ENCODE peak calls at places on chromosomes 4 and X, in ten cellular contexts. B is mucosa of gallbladder; Z is NCI-H1105 treated with DMSO at 0.1 percent for 48 hours; U is effector memory CD4-positive, alpha-beta T cell; J is AG08396; A is CD4-positive, alpha-beta memory T cell; T is psoas muscle; E is stomach; K is dorsolateral prefrontal cortex; D is activated naive CD8-positive, alpha-beta T cell treated with anti-CD3 and anti-CD28 coated beads, Interleukin-2, amount 50 U/mL, for 24 hours. Q is an unnamed sample.

GRCh38 chr4:73055241-73055897 is 14.1 kb downstream of the COX18 start:
- DNase-seq in B (no peak), Z (no peak), U (no peak), J (no peak), A (no peak), T (no peak), E (no peak), K (no peak), D (no peak), Q (no peak)

GRCh38 chr4:99754756-99755155 is 61.9 kb upstream of the DAPP1 start:
- DNase-seq in B (no peak), Z (no peak), U (no peak), J (no peak), A (no peak), T (no peak), E (no peak), K (no peak), D (no peak), Q (no peak)

GRCh38 chrX:47514553-47515235 is 31.7 kb upstream of the ZNF41 start:
- DNase-seq in B (no peak), Z (no peak), U (no peak), J (no peak), A (no peak), T (no peak), E (no peak), K (no peak), D (no peak), Q (no peak)

GRCh38 chr4:80027611-80028010 is 45.4 kb downstream of the ANTXR2 start:
- DNase-seq in B (no peak), Z (no peak), U (no peak), J (no peak), A (no peak), T (no peak), E (no peak), K (no peak), D (no peak), Q (no peak)

GRCh38 chrX:12421918-12422317 is 283.6 kb downstream of the FRMPD4 start:
- DNase-seq in B (no peak), Z (no peak), U (no peak), J (no peak), A (no peak), T (no peak), E (no peak), K (no peak), D (no peak), Q (no peak)

GRCh38 chrX:40504801-40505605 is 75.8 kb upstream of the ATP6AP2 start:
- DNase-seq in B (no peak), Z (no peak), U (no peak), J (peak), A (no peak), T (no peak), E (no peak), K (no peak), D (no peak), Q (no peak)

GRCh38 chr4:36269116-36269515 is 12.3 kb upstream of the DTHD1 start:
- DNase-seq in B (no peak), Z (no peak), U (peak), J (no peak), A (peak), T (no peak), E (no peak), K (no peak), D (peak), Q (no peak)

GRCh38 chr4:155722816-155723499 is 35.9 kb upstream of the GUCY1B1 start:
- DNase-seq in B (peak), Z (no peak), U (no peak), J (peak), A (no peak), T (no peak), E (no peak), K (no peak), D (no peak), Q (no peak)

GRCh38 chr4:61003301-61003700 is 196.8 kb upstream of the ADGRL3 start:
- DNase-seq in B (no peak), Z (no peak), U (no peak), J (no peak), A (no peak), T (no peak), E (no peak), K (no peak), D (no peak), Q (no peak)

GRCh38 chr4:6461301-6462165 is 10.9 kb downstream of the PPP2R2C start:
- DNase-seq in B (no peak), Z (no peak), U (no peak), J (no peak), A (no peak), T (no peak), E (peak), K (no peak), D (no peak), Q (no peak)

GRCh38 chr4:69731261-69731660 is 29.2 kb downstream of the SULT1B1 start:
- DNase-seq in B (no peak), Z (no peak), U (no peak), J (no peak), A (no peak), T (no peak), E (no peak), K (no peak), D (no peak), Q (no peak)

GRCh38 chr4:74133786-74134499 is 24.0 kb upstream of the MTHFD2L start:
- DNase-seq in B (peak), Z (peak), U (peak), J (peak), A (peak), T (peak), E (peak), K (peak), D (peak), Q (peak)

GRCh38 chr4:74394476-74395136 is 29.7 kb downstream of the EREG start:
- DNase-seq in B (no peak), Z (no peak), U (no peak), J (peak), A (no peak), T (no peak), E (no peak), K (no peak), D (no peak), Q (no peak)

GRCh38 chrX:45191820-45192409 is 8.8 kb downstream of the DIPK2B start:
- DNase-seq in B (no peak), Z (no peak), U (no peak), J (no peak), A (no peak), T (no peak), E (no peak), K (peak), D (no peak), Q (no peak)

GRCh38 chr4:41525129-41525528 is 12.8 kb upstream of the LIMCH1 start:
- DNase-seq in B (no peak), Z (no peak), U (no peak), J (no peak), A (no peak), T (no peak), E (no peak), K (no peak), D (no peak), Q (peak)

GRCh38 chr4:145043306-145043705 is 54.7 kb downstream of the ANAPC10 start:
- DNase-seq in B (no peak), Z (no peak), U (no peak), J (no peak), A (no peak), T (no peak), E (no peak), K (no peak), D (no peak), Q (no peak)

GRCh38 chr4:116066711-116067245 is 953.4 kb upstream of the NDST4 start:
- DNase-seq in B (no peak), Z (no peak), U (no peak), J (no peak), A (no peak), T (no peak), E (no peak), K (no peak), D (no peak), Q (no peak)

GRCh38 chr4:153750197-153750817 is 9.5 kb downstream of the RNF175 start:
- DNase-seq in B (peak), Z (peak), U (peak), J (peak), A (peak), T (no peak), E (peak), K (peak), D (peak), Q (peak)

GRCh38 chr4:51842167-51842553 is 793 bp upstream of the DCUN1D4 start:
- DNase-seq in B (no peak), Z (no peak), U (no peak), J (no peak), A (peak), T (no peak), E (no peak), K (peak), D (no peak), Q (peak)

GRCh38 chr4:165779950-165780670 is 92.9 kb upstream of the TLL1 start:
- DNase-seq in B (no peak), Z (no peak), U (no peak), J (no peak), A (no peak), T (no peak), E (no peak), K (no peak), D (no peak), Q (peak)

GRCh38 chr4:75702919-75703411 is 21.4 kb upstream of the USO1 start:
- DNase-seq in B (no peak), Z (no peak), U (no peak), J (no peak), A (no peak), T (no peak), E (no peak), K (no peak), D (no peak), Q (no peak)

GRCh38 chrX:71081348-71082148 is 13.4 kb upstream of the SNX12 start:
- DNase-seq in B (no peak), Z (no peak), U (no peak), J (no peak), A (no peak), T (no peak), E (no peak), K (no peak), D (no peak), Q (no peak)

GRCh38 chr4:7194251-7195137 is 2.2 kb downstream of the SORCS2 start:
- DNase-seq in B (no peak), Z (peak), U (no peak), J (peak), A (no peak), T (peak), E (no peak), K (no peak), D (peak), Q (no peak)

GRCh38 chrX:19334945-19335626 is 8.6 kb upstream of the PDHA1 start:
- DNase-seq in B (no peak), Z (no peak), U (no peak), J (no peak), A (peak), T (no peak), E (no peak), K (no peak), D (no peak), Q (no peak)

Q was measured in body of pancreas.